ENCODE peak calls at places on chromosomes 2 and 18, in ten cellular contexts. C is AG04450, T is MM.1S, I is PC-9, Q is HFFc6, L is cardiac fibroblast, R is psoas muscle, E is stomach, N is WERI-Rb-1, A is right atrium auricular region. F is an unnamed sample.

GRCh38 chr2:112881217-112882000 is 29.6 kb upstream of the IL37 start:
- DNase-seq in C (peak), T (no peak), I (peak), Q (peak), L (peak), R (no peak), E (no peak), N (no peak), A (no peak), F (no peak)

GRCh38 chr2:2787301-2787907 is 456.3 kb upstream of the MYT1L start:
- DNase-seq in C (no peak), T (no peak), I (no peak), Q (no peak), L (no peak), R (no peak), E (no peak), N (no peak), A (no peak), F (no peak)

GRCh38 chr2:26946841-26947784 is 23.3 kb upstream of the MAPRE3 start:
- DNase-seq in C (no peak), T (no peak), I (no peak), Q (no peak), L (peak), R (no peak), E (peak), N (no peak), A (no peak), F (no peak)

GRCh38 chr2:177758591-177759371 is 313.8 kb downstream of the PDE11A start:
- DNase-seq in C (no peak), T (no peak), I (no peak), Q (peak), L (peak), R (peak), E (no peak), N (peak), A (no peak), F (no peak)

GRCh38 chr2:43171789-43172188 is 54.6 kb downstream of the ZFP36L2 start:
- DNase-seq in C (no peak), T (no peak), I (peak), Q (peak), L (peak), R (no peak), E (peak), N (no peak), A (no peak), F (no peak)

GRCh38 chr2:26139269-26140183 is 33.4 kb upstream of the GAREM2 start:
- DNase-seq in C (no peak), T (no peak), I (no peak), Q (no peak), L (no peak), R (no peak), E (peak), N (no peak), A (no peak), F (no peak)

GRCh38 chr18:394997-395383 is 105.5 kb downstream of the COLEC12 start:
- DNase-seq in C (peak), T (no peak), I (no peak), Q (peak), L (peak), R (no peak), E (no peak), N (no peak), A (no peak), F (no peak)

GRCh38 chr2:11716689-11717321 is 29.6 kb upstream of the LPIN1 start:
- DNase-seq in C (no peak), T (no peak), I (no peak), Q (peak), L (peak), R (no peak), E (no peak), N (no peak), A (no peak), F (no peak)

GRCh38 chr2:18940184-18940583 is 350.8 kb upstream of the NT5C1B start:
- DNase-seq in C (no peak), T (peak), I (no peak), Q (no peak), L (no peak), R (no peak), E (no peak), N (no peak), A (no peak), F (no peak)

GRCh38 chr2:233856184-233856583 is 1.8 kb upstream of the HJURP start:
- DNase-seq in C (no peak), T (no peak), I (no peak), Q (no peak), L (no peak), R (no peak), E (no peak), N (no peak), A (no peak), F (no peak)

GRCh38 chr2:202072737-202073396 is at the start of gene KIAA2012:
- DNase-seq in C (no peak), T (no peak), I (no peak), Q (no peak), L (no peak), R (no peak), E (no peak), N (no peak), A (no peak), F (no peak)

GRCh38 chr2:20633794-20634259 is 17.1 kb downstream of the HS1BP3 start:
- DNase-seq in C (no peak), T (peak), I (peak), Q (no peak), L (no peak), R (peak), E (peak), N (no peak), A (no peak), F (no peak)

GRCh38 chr2:167478196-167478595 is 589.9 kb downstream of the XIRP2 start:
- DNase-seq in C (no peak), T (no peak), I (no peak), Q (no peak), L (no peak), R (no peak), E (no peak), N (no peak), A (no peak), F (no peak)

GRCh38 chr2:25347205-25347815 is 5.6 kb upstream of the DNMT3A start:
- DNase-seq in C (no peak), T (no peak), I (peak), Q (no peak), L (no peak), R (peak), E (no peak), N (no peak), A (no peak), F (no peak)

GRCh38 chr2:33489835-33490431 is 13.5 kb downstream of the RASGRP3 start:
- DNase-seq in C (no peak), T (no peak), I (no peak), Q (no peak), L (no peak), R (no peak), E (no peak), N (no peak), A (no peak), F (no peak)

GRCh38 chr2:129823044-129823443 is 156.4 kb upstream of the RAB6C start:
- DNase-seq in C (no peak), T (no peak), I (no peak), Q (no peak), L (no peak), R (no peak), E (no peak), N (no peak), A (no peak), F (no peak)

GRCh38 chr2:129912066-129912820 is 67.2 kb upstream of the RAB6C start:
- DNase-seq in C (no peak), T (no peak), I (no peak), Q (no peak), L (no peak), R (no peak), E (peak), N (no peak), A (peak), F (peak)

GRCh38 chr2:143321994-143322393 is 192.8 kb downstream of the ARHGAP15 start:
- DNase-seq in C (no peak), T (no peak), I (no peak), Q (no peak), L (no peak), R (no peak), E (no peak), N (no peak), A (no peak), F (no peak)

GRCh38 chr2:26330114-26330581 is 15.8 kb upstream of the SELENOI start:
- DNase-seq in C (peak), T (peak), I (peak), Q (peak), L (peak), R (peak), E (peak), N (peak), A (peak), F (no peak)

GRCh38 chr2:42777883-42778805 is 14.2 kb upstream of the OXER1 start:
- DNase-seq in C (no peak), T (no peak), I (no peak), Q (peak), L (no peak), R (no peak), E (no peak), N (no peak), A (no peak), F (no peak)

GRCh38 chr2:120440521-120441350 is 94.8 kb downstream of the INHBB start:
- DNase-seq in C (no peak), T (no peak), I (no peak), Q (no peak), L (no peak), R (no peak), E (no peak), N (no peak), A (no peak), F (no peak)

GRCh38 chr2:120442923-120443571 is 97.1 kb downstream of the INHBB start:
- DNase-seq in C (no peak), T (no peak), I (peak), Q (no peak), L (no peak), R (no peak), E (peak), N (no peak), A (no peak), F (no peak)

GRCh38 chr2:120442541-120442922 is 96.6 kb downstream of the INHBB start:
- DNase-seq in C (no peak), T (no peak), I (no peak), Q (no peak), L (no peak), R (no peak), E (no peak), N (no peak), A (no peak), F (no peak)

GRCh38 chr2:120441351-120441700 is 95.4 kb downstream of the INHBB start:
- DNase-seq in C (no peak), T (no peak), I (no peak), Q (no peak), L (no peak), R (no peak), E (no peak), N (no peak), A (no peak), F (no peak)

GRCh38 chr2:120441744-120442471 is 96.0 kb downstream of the INHBB start:
- DNase-seq in C (no peak), T (no peak), I (peak), Q (no peak), L (peak), R (no peak), E (peak), N (no peak), A (no peak), F (no peak)
- TF ChIP-seq CTCF in C (no peak), T (no peak), I (no peak), Q (no peak), L (no peak), R (no peak), E (no peak), N (no peak), A (no peak), F (no peak)

DNA sequence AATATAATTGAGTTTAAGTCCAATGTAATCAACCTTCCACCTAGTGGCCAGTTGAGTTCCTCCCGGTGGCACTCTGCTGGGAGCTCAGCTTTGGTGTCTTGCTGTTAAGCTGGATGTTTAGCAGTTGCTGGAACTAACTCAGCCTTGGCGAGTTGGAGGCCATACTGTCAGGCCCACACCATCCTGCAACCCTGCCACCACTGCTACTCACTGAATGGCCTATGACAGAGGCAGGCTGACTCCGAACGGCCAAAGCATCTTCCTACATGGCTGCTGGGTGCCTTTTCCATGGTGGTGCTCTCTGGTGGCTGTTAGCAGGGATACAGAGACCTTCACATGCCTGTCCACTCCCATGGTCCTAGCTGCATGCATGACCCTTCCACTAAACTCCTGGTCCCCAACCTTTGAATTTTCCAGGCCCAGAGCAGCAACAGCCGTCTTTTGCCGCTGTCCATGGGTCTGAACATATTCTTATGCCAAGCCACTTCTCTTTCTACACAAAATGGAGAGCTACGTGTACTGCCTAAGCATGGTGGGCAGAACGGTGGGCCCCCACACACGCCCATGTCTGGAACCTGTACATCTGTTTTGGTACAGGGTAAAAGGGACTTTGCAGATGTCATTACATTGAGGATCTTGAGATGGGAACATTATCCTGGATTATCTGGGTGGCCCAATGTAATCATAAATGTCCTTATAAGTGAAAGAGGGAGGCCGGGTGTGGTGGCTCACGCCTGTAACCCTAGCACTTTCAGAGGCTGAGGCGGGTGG is 15.0 kb upstream of the TRAF3IP1 start:
- DNase-seq in C (no peak), T (no peak), I (no peak), Q (no peak), L (no peak), R (no peak), E (no peak), N (peak), A (no peak), F (no peak)
- TF ChIP-seq CTCF in C (peak), T (peak), I (peak), Q (peak), L (peak), R (no peak), E (peak), N (peak), A (no peak), F (no peak)

DNA sequence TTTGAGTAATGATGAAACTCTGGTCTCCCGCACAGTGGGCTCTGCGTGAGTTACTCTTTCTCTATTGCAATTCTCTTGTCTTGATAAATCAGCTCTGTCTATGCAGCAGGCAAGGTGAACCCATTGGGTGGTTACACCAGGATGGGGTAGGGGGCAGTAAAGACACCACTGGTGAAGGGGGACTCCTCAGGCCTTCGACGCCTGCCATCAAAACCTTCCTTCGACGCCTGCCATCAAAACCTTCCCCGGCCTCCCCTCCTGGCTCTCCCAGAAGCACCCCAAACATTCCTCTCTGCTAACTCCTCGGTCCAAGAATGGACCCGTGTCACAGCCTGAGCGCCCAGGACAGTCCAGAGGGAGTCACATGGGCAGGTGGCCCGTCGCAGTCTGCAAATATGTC is 4.8 kb upstream of the STARD7 start:
- DNase-seq in C (no peak), T (no peak), I (no peak), Q (no peak), L (no peak), R (no peak), E (no peak), N (no peak), A (no peak), F (no peak)
- TF ChIP-seq CTCF in C (no peak), T (no peak), I (no peak), Q (no peak), L (no peak), R (no peak), E (no peak), N (peak), A (no peak), F (no peak)

GRCh38 chr18:50057009-50057408 is 137.9 kb downstream of the MYO5B start:
- DNase-seq in C (no peak), T (no peak), I (no peak), Q (no peak), L (no peak), R (no peak), E (no peak), N (no peak), A (no peak), F (no peak)
- TF ChIP-seq CTCF in C (no peak), T (peak), I (peak), Q (no peak), L (no peak), R (no peak), E (no peak), N (no peak), A (no peak), F (no peak)

DNA sequence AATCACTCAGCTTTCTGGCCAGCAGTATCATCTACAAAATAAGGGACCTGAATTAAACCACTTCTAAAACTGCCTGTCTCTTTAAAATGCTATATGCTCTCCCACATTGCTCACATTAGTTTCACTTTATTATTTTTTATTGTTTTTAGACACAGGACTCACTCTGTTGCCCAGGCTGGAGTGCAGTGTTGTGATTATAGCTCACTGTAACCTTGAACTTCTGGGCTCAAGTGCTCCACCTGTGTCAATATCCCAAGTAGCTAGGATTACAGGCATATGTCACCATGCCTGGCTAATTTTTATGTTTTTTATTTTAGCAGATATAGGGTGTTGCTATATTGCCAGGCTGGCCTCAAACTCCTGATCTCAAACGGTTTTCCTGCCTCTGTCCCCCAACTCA is 591.3 kb upstream of the ZNF804A start:
- DNase-seq in C (no peak), T (no peak), I (no peak), Q (no peak), L (no peak), R (no peak), E (no peak), N (no peak), A (no peak), F (no peak)
- TF ChIP-seq CTCF in C (no peak), T (no peak), I (no peak), Q (no peak), L (no peak), R (no peak), E (no peak), N (no peak), A (no peak), F (no peak)

GRCh38 chr2:120734930-120735611 is 597 bp upstream of the GLI2 start:
- DNase-seq in C (no peak), T (no peak), I (no peak), Q (no peak), L (peak), R (no peak), E (peak), N (no peak), A (peak), F (peak)

GRCh38 chr2:120736955-120737801 is 1.5 kb downstream of the GLI2 start:
- DNase-seq in C (peak), T (no peak), I (no peak), Q (peak), L (peak), R (peak), E (peak), N (peak), A (peak), F (no peak)

GRCh38 chr2:120736202-120736954 is 710 bp downstream of the GLI2 start:
- DNase-seq in C (no peak), T (no peak), I (no peak), Q (no peak), L (peak), R (no peak), E (peak), N (peak), A (peak), F (no peak)

GRCh38 chr2:120737802-120738516 is 2.3 kb downstream of the GLI2 start:
- DNase-seq in C (no peak), T (no peak), I (no peak), Q (no peak), L (peak), R (no peak), E (peak), N (no peak), A (peak), F (no peak)

GRCh38 chr2:120735750-120736170 is at the start of gene GLI2:
- DNase-seq in C (peak), T (peak), I (peak), Q (peak), L (peak), R (peak), E (peak), N (peak), A (peak), F (peak)
- TF ChIP-seq CTCF in C (peak), T (peak), I (peak), Q (peak), L (peak), R (peak), E (no peak), N (peak), A (peak), F (peak)

GRCh38 chr2:132562245-132562644 is 107.8 kb downstream of the LYPD1 start:
- DNase-seq in C (no peak), T (no peak), I (no peak), Q (peak), L (no peak), R (no peak), E (no peak), N (no peak), A (no peak), F (no peak)

GRCh38 chr2:132559921-132560320 is 110.1 kb downstream of the LYPD1 start:
- DNase-seq in C (no peak), T (no peak), I (no peak), Q (no peak), L (no peak), R (no peak), E (no peak), N (no peak), A (no peak), F (peak)

GRCh38 chr2:132559326-132559725 is 110.7 kb downstream of the LYPD1 start:
- DNase-seq in C (no peak), T (no peak), I (no peak), Q (no peak), L (no peak), R (no peak), E (no peak), N (no peak), A (no peak), F (no peak)

GRCh38 chr2:132560562-132560961 is 109.4 kb downstream of the LYPD1 start:
- DNase-seq in C (no peak), T (no peak), I (no peak), Q (no peak), L (no peak), R (no peak), E (peak), N (no peak), A (no peak), F (peak)

GRCh38 chr2:132557694-132558093 is 112.3 kb downstream of the LYPD1 start:
- DNase-seq in C (no peak), T (no peak), I (no peak), Q (no peak), L (no peak), R (no peak), E (no peak), N (no peak), A (no peak), F (no peak)
- TF ChIP-seq CTCF in C (no peak), T (no peak), I (no peak), Q (no peak), L (no peak), R (no peak), E (no peak), N (no peak), A (no peak), F (no peak)

DNA sequence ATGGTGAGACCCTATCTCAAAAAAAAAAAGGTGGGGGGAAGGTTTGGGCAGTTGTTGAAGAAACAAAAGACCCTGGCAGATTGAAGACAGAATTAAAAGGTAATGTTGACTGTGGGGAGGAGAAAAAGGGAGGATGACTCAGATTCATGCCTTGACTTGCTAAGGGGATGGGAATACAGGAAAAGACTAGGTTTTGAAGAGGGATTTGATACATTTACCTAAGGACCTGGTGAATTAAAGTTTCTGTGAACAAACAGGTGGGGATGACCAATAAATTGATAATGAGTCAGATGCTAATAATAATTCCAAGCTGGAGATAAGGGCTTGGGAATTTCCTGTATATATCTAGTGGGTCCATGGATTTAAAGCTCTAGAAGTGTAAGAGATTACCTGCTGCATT is 27.6 kb downstream of the TTR start:
- DNase-seq in C (no peak), T (no peak), I (no peak), Q (no peak), L (no peak), R (no peak), E (no peak), N (no peak), A (no peak), F (no peak)
- TF ChIP-seq CTCF in C (no peak), T (no peak), I (no peak), Q (no peak), L (no peak), R (no peak), E (no peak), N (no peak), A (no peak), F (no peak)

GRCh38 chr2:148202237-148202636 is 181.3 kb downstream of the MBD5 start:
- DNase-seq in C (no peak), T (no peak), I (no peak), Q (no peak), L (no peak), R (no peak), E (no peak), N (no peak), A (no peak), F (no peak)

GRCh38 chr2:148207111-148207510 is 186.2 kb downstream of the MBD5 start:
- DNase-seq in C (no peak), T (no peak), I (no peak), Q (no peak), L (no peak), R (no peak), E (no peak), N (no peak), A (no peak), F (no peak)

GRCh38 chr2:148201075-148202004 is 180.4 kb downstream of the MBD5 start:
- DNase-seq in C (no peak), T (peak), I (no peak), Q (peak), L (peak), R (peak), E (peak), N (peak), A (no peak), F (no peak)
- TF ChIP-seq CTCF in C (peak), T (peak), I (peak), Q (peak), L (peak), R (peak), E (no peak), N (peak), A (no peak), F (peak)